ENCODE peak calls at places on chromosomes 2 and 18, in eight cellular contexts. Q is MG63, L is anterior cingulate cortex, U is globus pallidus, D is AG08396, K is activated gamma-delta T cell, Z is HuH-7.5, V is fibroblast of pulmonary artery. E is an unnamed sample.

GRCh38 chr2:173747037-173747436 is 218.1 kb downstream of the SP3 start:
- DNase-seq in Z (no peak), V (no peak), Q (no peak), D (no peak), L (no peak), K (no peak), U (no peak), E (no peak)

GRCh38 chr18:14941792-14942191 is 193.8 kb downstream of the ANKRD30B start:
- DNase-seq in Q (no peak), U (no peak), K (no peak), V (no peak), L (no peak), D (no peak), Z (no peak), E (no peak)

GRCh38 chr2:226423498-226423960 is 376.1 kb downstream of the IRS1 start:
- DNase-seq in K (no peak), V (no peak), Q (no peak), U (peak), Z (no peak), L (no peak), D (no peak), E (peak)

GRCh38 chr2:1546901-1547300 is 133.6 kb downstream of the TPO start:
- DNase-seq in U (no peak), Z (no peak), K (no peak), D (no peak), Q (no peak), L (no peak), V (no peak), E (no peak)

GRCh38 chr2:206004004-206004693 is 81.8 kb downstream of the INO80D start:
- DNase-seq in Q (peak), D (no peak), K (no peak), L (no peak), V (peak), Z (no peak), U (no peak), E (peak)

GRCh38 chr2:120736202-120736954 is 710 bp downstream of the GLI2 start:
- DNase-seq in K (no peak), U (no peak), V (no peak), D (peak), L (no peak), Z (no peak), Q (peak), E (peak)

GRCh38 chr2:191952515-191953270 is 105.8 kb upstream of the CAVIN2 start:
- DNase-seq in L (no peak), V (no peak), Q (no peak), U (no peak), D (no peak), K (no peak), Z (no peak), E (no peak)

GRCh38 chr2:162750033-162750432 is 88.5 kb downstream of the KCNH7 start:
- DNase-seq in U (no peak), K (no peak), D (no peak), L (no peak), V (no peak), Z (peak), Q (no peak), E (no peak)

GRCh38 chr2:10377052-10377746 is 70.9 kb downstream of the ODC1 start:
- DNase-seq in Q (no peak), L (no peak), V (no peak), D (no peak), K (no peak), U (no peak), Z (no peak), E (no peak)

GRCh38 chr2:2701813-2702212 is 370.7 kb upstream of the MYT1L start:
- DNase-seq in Q (no peak), D (no peak), Z (no peak), V (no peak), L (no peak), U (no peak), K (no peak), E (no peak)

GRCh38 chr2:110868971-110869370 is 136.6 kb downstream of the ACOXL start:
- DNase-seq in V (no peak), U (no peak), L (no peak), K (no peak), Z (no peak), D (no peak), Q (no peak), E (no peak)

GRCh38 chr18:48765053-48765452 is 185.7 kb downstream of the SMAD7 start:
- DNase-seq in Z (no peak), U (no peak), L (no peak), D (no peak), V (no peak), Q (no peak), K (no peak), E (no peak)

GRCh38 chr2:70531419-70532130 is 22.1 kb downstream of the TGFA start:
- DNase-seq in Z (no peak), K (no peak), L (no peak), U (no peak), Q (no peak), D (no peak), V (no peak), E (no peak)

GRCh38 chr2:235027558-235028214 is 75.9 kb downstream of the SH3BP4 start:
- DNase-seq in Q (peak), D (peak), K (no peak), Z (no peak), V (peak), L (no peak), U (peak), E (peak)

GRCh38 chr18:9796933-9797549 is 88.7 kb upstream of the TXNDC2 start:
- DNase-seq in L (peak), D (no peak), Z (no peak), Q (no peak), U (peak), K (no peak), V (no peak), E (no peak)

GRCh38 chr2:157743051-157743450 is 114.4 kb upstream of the ACVR1C start:
- DNase-seq in K (no peak), U (no peak), D (no peak), L (no peak), Z (no peak), V (no peak), Q (no peak), E (no peak)

GRCh38 chr2:71530246-71530986 is 77.1 kb downstream of the DYSF start:
- DNase-seq in L (no peak), D (peak), Z (peak), V (peak), K (no peak), Q (peak), U (no peak), E (peak)

GRCh38 chr2:229422005-229422404 is 150.9 kb upstream of the PID1 start:
- DNase-seq in D (no peak), V (no peak), L (no peak), K (no peak), U (peak), Q (no peak), Z (no peak), E (no peak)